ENCODE peak calls at places on chromosomes 11 and 22, in six cellular contexts. One of them, this sample, is unnamed. For H3K27me3, the result is how much of the 10 kb centered on the place peaks cover.

GRCh38 chr11:30818721-30819120 is 232.6 kb upstream of the MPPED2 start:
- DNase-seq in endothelial cell of umbilical vein: no peak
- DNase-seq in stomach: no peak
- DNase-seq in esophagus squamous epithelium: no peak
- DNase-seq in body of pancreas: no peak
- DNase-seq in spleen: no peak
- DNase-seq in this sample: no peak

GRCh38 chr11:30984442-30984816 is 385.1 kb downstream of the DCDC1 start:
- DNase-seq in endothelial cell of umbilical vein: no peak
- DNase-seq in spleen: no peak
- DNase-seq in stomach: no peak
- DNase-seq in esophagus squamous epithelium: no peak
- DNase-seq in body of pancreas: no peak
- DNase-seq in this sample: no peak

GRCh38 chr22:23137905-23138520 is 3.8 kb downstream of the RSPH14 start:
- DNase-seq in body of pancreas: no peak
- DNase-seq in stomach: no peak
- DNase-seq in esophagus squamous epithelium: no peak
- DNase-seq in spleen: no peak
- DNase-seq in endothelial cell of umbilical vein: no peak
- DNase-seq in this sample: no peak

GRCh38 chr11:107457205-107457557 is 444 bp downstream of the CWF19L2 start:
- DNase-seq in spleen: no peak
- DNase-seq in esophagus squamous epithelium: no peak
- DNase-seq in body of pancreas: no peak
- DNase-seq in stomach: no peak
- DNase-seq in endothelial cell of umbilical vein: no peak
- DNase-seq in this sample: peak

GRCh38 chr22:44664149-44664548 is 37.9 kb upstream of the PRR5 start:
- DNase-seq in esophagus squamous epithelium: no peak
- DNase-seq in endothelial cell of umbilical vein: peak
- DNase-seq in body of pancreas: no peak
- DNase-seq in spleen: peak
- DNase-seq in stomach: peak
- DNase-seq in this sample: no peak

GRCh38 chr22:24104307-24105017 is 76.8 kb upstream of the SUSD2 start:
- DNase-seq in stomach: no peak
- DNase-seq in esophagus squamous epithelium: no peak
- DNase-seq in body of pancreas: no peak
- DNase-seq in endothelial cell of umbilical vein: no peak
- DNase-seq in spleen: peak
- DNase-seq in this sample: no peak

GRCh38 chr22:33875316-33875715 is 45.0 kb downstream of the LARGE1 start:
- DNase-seq in esophagus squamous epithelium: no peak
- DNase-seq in body of pancreas: no peak
- DNase-seq in endothelial cell of umbilical vein: no peak
- DNase-seq in spleen: peak
- DNase-seq in stomach: no peak
- DNase-seq in this sample: no peak

GRCh38 chr11:63917685-63918523 is 940 bp upstream of the RCOR2 start:
- DNase-seq in esophagus squamous epithelium: no peak
- DNase-seq in body of pancreas: peak
- DNase-seq in stomach: peak
- DNase-seq in spleen: no peak
- DNase-seq in endothelial cell of umbilical vein: no peak
- DNase-seq in this sample: peak

GRCh38 chr22:26551568-26551967 is 38.4 kb downstream of the TPST2 start:
- DNase-seq in body of pancreas: no peak
- DNase-seq in esophagus squamous epithelium: no peak
- DNase-seq in stomach: no peak
- DNase-seq in spleen: no peak
- DNase-seq in endothelial cell of umbilical vein: no peak
- DNase-seq in this sample: no peak

GRCh38 chr22:30327864-30328345 is 1.2 kb upstream of the TBC1D10A start:
- DNase-seq in esophagus squamous epithelium: no peak
- DNase-seq in spleen: no peak
- DNase-seq in stomach: no peak
- DNase-seq in body of pancreas: peak
- DNase-seq in endothelial cell of umbilical vein: no peak
- DNase-seq in this sample: peak

GRCh38 chr11:64092119-64092760 is 56.5 kb downstream of the FLRT1 start:
- DNase-seq in endothelial cell of umbilical vein: no peak
- DNase-seq in spleen: no peak
- DNase-seq in body of pancreas: no peak
- DNase-seq in esophagus squamous epithelium: no peak
- DNase-seq in stomach: no peak
- DNase-seq in this sample: peak

GRCh38 chr11:612201-612960 is 3.4 kb downstream of the IRF7 start:
- DNase-seq in body of pancreas: no peak
- DNase-seq in spleen: no peak
- DNase-seq in endothelial cell of umbilical vein: no peak
- DNase-seq in stomach: peak
- DNase-seq in esophagus squamous epithelium: no peak
- DNase-seq in this sample: no peak

DNA sequence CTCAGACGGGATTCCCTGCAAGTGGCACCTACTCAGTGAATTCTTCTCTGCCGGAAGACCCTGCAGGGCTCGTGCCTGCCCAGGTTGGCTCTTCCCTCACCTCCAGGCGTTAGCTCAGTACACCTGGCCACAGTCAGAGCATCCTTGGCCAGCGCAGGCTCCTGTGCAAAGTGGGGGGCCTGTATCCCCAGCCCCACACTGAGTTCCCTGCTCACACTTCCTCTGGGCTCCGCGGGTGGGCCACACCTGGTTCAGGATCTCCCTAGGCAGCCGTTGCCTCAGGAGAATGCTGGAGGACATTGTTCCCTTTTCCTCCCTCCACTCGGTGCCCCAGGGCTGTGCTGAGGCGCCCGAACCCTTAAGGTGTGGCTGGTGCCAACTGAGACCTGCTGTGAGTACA is 21.9 kb downstream of the GAL start:
- DNase-seq in stomach: no peak
- DNase-seq in spleen: no peak
- DNase-seq in endothelial cell of umbilical vein: no peak
- DNase-seq in body of pancreas: no peak
- DNase-seq in esophagus squamous epithelium: no peak
- DNase-seq in this sample: peak
- H3K27me3 ChIP-seq in stomach: under half
- H3K27me3 ChIP-seq in spleen: under half
- H3K27me3 ChIP-seq in endothelial cell of umbilical vein: under half
- H3K27me3 ChIP-seq in body of pancreas: under half
- H3K27me3 ChIP-seq in esophagus squamous epithelium: under half
- H3K27me3 ChIP-seq in this sample: under half

DNA sequence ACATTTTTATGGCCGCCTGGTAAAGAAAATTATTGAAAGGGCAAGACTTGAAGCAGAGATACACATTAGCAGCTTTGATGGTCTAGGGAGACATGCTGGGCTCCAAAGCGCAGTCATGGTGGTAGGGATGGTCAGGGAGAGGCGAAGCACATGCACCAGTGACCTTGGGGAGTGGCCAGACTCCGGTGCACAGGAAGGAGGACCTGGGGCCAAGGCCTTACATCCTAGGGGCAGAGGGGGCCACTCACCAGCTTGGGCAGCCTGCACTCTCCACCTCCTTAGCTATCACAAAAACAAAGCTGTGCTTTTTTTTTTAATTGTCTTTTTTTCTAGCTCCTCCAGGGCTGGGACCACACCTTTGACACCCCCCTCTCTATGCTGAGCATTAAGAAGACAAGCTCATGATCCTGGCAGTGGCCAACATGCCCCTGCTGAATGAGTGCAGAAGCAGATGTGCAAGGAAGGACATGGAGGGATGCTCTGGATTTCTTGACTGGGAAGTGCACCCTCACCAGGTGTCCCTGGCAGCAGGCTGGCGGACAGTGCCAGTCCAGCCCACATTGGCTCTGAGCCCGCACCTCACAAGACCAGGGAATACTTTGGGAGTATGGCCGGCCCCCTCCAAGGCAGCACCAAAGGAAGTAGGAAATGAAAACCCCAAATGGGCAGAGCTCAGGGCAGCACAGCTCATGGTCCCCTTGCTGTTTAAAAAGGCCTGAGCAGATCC is 619.9 kb downstream of the TBC1D22A start:
- DNase-seq in endothelial cell of umbilical vein: no peak
- DNase-seq in stomach: no peak
- DNase-seq in esophagus squamous epithelium: no peak
- DNase-seq in body of pancreas: no peak
- DNase-seq in spleen: peak
- DNase-seq in this sample: no peak
- H3K27me3 ChIP-seq in endothelial cell of umbilical vein: under half
- H3K27me3 ChIP-seq in stomach: under half
- H3K27me3 ChIP-seq in esophagus squamous epithelium: under half
- H3K27me3 ChIP-seq in body of pancreas: under half
- H3K27me3 ChIP-seq in spleen: under half
- H3K27me3 ChIP-seq in this sample: under half

GRCh38 chr22:39665661-39666431 is 95.3 kb downstream of the CACNA1I start:
- DNase-seq in endothelial cell of umbilical vein: no peak
- DNase-seq in body of pancreas: no peak
- DNase-seq in stomach: no peak
- DNase-seq in esophagus squamous epithelium: no peak
- DNase-seq in spleen: no peak
- DNase-seq in this sample: no peak
- H3K27me3 ChIP-seq in endothelial cell of umbilical vein: under half
- H3K27me3 ChIP-seq in body of pancreas: under half
- H3K27me3 ChIP-seq in stomach: half or more
- H3K27me3 ChIP-seq in esophagus squamous epithelium: half or more
- H3K27me3 ChIP-seq in spleen: under half
- H3K27me3 ChIP-seq in this sample: under half

DNA sequence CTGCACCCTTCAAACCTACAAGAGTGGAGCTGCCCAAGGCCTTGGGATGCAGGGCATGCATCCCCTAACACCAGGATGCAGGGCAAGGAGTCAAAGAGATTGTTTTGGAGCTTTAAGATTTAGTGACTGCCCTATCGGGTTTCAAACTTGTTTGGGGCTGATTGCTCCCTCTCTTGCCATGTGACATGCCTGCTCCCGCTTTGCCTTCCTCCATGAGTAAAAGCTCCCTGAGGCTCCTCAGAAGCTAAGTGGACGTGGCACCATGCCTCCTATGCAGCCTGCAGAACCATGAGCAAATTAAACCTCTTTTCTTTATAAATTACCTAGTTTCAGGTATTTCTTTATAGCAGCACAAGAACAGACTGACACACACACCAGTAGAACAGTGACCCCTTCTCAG is 15.8 kb upstream of the CSF2RB start:
- DNase-seq in esophagus squamous epithelium: no peak
- DNase-seq in endothelial cell of umbilical vein: no peak
- DNase-seq in stomach: no peak
- DNase-seq in body of pancreas: no peak
- DNase-seq in spleen: no peak
- DNase-seq in this sample: no peak
- H3K27me3 ChIP-seq in esophagus squamous epithelium: under half
- H3K27me3 ChIP-seq in endothelial cell of umbilical vein: under half
- H3K27me3 ChIP-seq in stomach: under half
- H3K27me3 ChIP-seq in body of pancreas: under half
- H3K27me3 ChIP-seq in spleen: under half
- H3K27me3 ChIP-seq in this sample: under half

DNA sequence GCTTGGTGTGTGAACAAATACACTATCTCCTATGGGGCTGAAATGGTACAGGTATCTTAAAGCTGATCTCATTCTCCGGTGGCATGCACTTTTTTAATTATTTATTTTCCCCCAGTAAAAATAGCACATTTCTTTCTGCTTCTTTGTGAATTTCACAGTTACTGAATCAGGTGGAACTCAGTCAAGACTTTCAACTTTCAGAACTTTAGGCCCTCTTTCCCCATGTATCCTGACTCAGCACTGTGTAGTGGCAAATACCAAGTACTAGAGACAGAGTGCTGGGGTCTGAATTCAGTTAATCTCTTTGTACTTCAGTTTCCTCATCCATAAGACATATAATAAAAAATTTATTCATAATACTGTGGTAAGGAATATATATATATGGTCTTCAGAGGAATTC is 223.9 kb downstream of the CSNK2A3 start:
- DNase-seq in esophagus squamous epithelium: no peak
- DNase-seq in body of pancreas: no peak
- DNase-seq in stomach: no peak
- DNase-seq in endothelial cell of umbilical vein: no peak
- DNase-seq in spleen: no peak
- DNase-seq in this sample: no peak
- H3K27me3 ChIP-seq in esophagus squamous epithelium: under half
- H3K27me3 ChIP-seq in body of pancreas: under half
- H3K27me3 ChIP-seq in stomach: under half
- H3K27me3 ChIP-seq in endothelial cell of umbilical vein: under half
- H3K27me3 ChIP-seq in spleen: under half
- H3K27me3 ChIP-seq in this sample: under half

DNA sequence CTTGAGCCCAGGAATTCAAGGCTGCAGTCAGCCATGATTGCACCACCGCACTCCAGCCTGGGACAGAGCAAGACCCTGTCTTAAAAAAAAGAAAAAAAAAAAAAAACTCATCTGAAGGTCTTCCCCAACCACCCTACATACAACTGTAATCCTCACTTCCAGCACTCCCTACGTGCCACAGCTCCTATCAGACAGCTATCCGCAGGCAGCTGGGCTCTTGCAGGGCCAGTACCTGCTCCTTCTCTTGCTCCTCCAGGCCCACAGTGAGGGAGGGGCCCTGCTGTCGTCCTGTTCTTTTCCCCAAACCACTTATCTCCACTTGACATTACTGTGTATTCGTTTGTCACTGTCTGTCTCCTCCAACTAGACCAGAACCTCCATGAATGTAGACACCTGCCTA is 156.1 kb upstream of the NECTIN1 start:
- DNase-seq in esophagus squamous epithelium: no peak
- DNase-seq in endothelial cell of umbilical vein: no peak
- DNase-seq in stomach: no peak
- DNase-seq in spleen: peak
- DNase-seq in body of pancreas: no peak
- DNase-seq in this sample: no peak
- H3K27me3 ChIP-seq in esophagus squamous epithelium: half or more
- H3K27me3 ChIP-seq in endothelial cell of umbilical vein: under half
- H3K27me3 ChIP-seq in stomach: under half
- H3K27me3 ChIP-seq in spleen: under half
- H3K27me3 ChIP-seq in body of pancreas: under half
- H3K27me3 ChIP-seq in this sample: under half

DNA sequence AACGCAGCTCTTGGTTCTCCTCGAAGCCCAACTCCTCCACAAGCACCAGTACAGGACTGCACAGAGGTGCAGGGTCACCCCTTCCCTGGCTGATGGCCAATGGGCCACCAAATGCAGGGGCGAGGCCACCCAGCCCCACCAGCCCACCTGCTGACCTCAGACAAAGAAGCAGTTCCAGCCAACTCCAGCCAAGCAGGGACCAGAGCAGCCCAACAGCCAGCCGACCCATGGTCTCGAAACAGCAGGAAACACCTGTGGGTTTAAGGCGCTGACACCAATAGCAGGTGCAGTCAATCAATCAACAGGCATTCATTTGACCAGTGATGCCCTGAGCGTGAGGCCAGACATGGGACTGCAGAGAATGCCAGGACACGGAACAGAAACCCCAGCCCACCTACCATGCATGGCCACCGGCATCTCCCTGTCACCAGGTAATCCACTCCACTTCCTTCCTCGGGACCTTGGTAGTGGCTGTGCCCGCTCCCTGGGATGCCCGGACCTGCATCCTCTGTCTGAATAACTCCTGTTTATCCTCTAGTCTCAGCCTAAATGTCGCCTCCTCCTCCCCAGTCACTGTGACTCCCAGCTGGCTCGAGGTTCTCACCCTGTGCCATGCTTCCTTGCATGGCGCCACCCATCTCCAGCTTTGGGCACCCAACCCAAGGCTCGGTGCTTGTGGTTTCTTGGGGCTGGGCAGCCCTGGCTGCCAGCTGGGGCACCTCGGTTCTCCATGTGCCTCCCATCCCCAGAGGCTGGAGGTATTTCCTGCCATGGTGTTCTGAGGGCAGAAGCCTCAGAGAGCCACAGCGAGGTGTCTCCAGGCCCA is 1475.4 kb downstream of the BRD1 start:
- DNase-seq in body of pancreas: no peak
- DNase-seq in spleen: peak
- DNase-seq in stomach: no peak
- DNase-seq in endothelial cell of umbilical vein: no peak
- DNase-seq in esophagus squamous epithelium: no peak
- DNase-seq in this sample: peak
- H3K27me3 ChIP-seq in body of pancreas: under half
- H3K27me3 ChIP-seq in spleen: under half
- H3K27me3 ChIP-seq in stomach: half or more
- H3K27me3 ChIP-seq in endothelial cell of umbilical vein: under half
- H3K27me3 ChIP-seq in esophagus squamous epithelium: half or more
- H3K27me3 ChIP-seq in this sample: under half